ENCODE peak calls at places on chromosomes 1 and 21, in five cellular contexts. D, P, G, U and M are unnamed samples.

GRCh38 chr1:217494767-217495166 is 136.1 kb downstream of the GPATCH2 start:
- DNase-seq in G (no peak), U (no peak), D (no peak), P (no peak), M (no peak)

GRCh38 chr1:211753649-211754251 is 76.8 kb downstream of the LPGAT1 start:
- DNase-seq in G (no peak), D (no peak), U (no peak), P (no peak), M (no peak)

GRCh38 chr1:162873671-162874666 is 13.0 kb upstream of the CCDC190 start:
- DNase-seq in P (peak), U (no peak), D (no peak), G (no peak), M (no peak)

GRCh38 chr1:201282931-201283829 is at the start of gene PKP1:
- DNase-seq in P (peak), G (no peak), U (peak), D (peak), M (no peak)

GRCh38 chr1:204001166-204001901 is 71.6 kb upstream of the SOX13 start:
- DNase-seq in P (no peak), D (peak), G (no peak), U (no peak), M (no peak)

GRCh38 chr1:157115429-157115838 is 15.8 kb upstream of the ETV3L start:
- DNase-seq in G (no peak), D (no peak), P (no peak), U (no peak), M (no peak)

GRCh38 chr1:71343686-71344416 is 263.0 kb upstream of the ZRANB2 start:
- DNase-seq in P (no peak), U (no peak), G (no peak), D (no peak), M (peak)

GRCh38 chr1:11417162-11417561 is 61.8 kb upstream of the DISP3 start:
- DNase-seq in U (no peak), P (no peak), D (no peak), G (no peak), M (no peak)

GRCh38 chr1:89085781-89086180 is 20.8 kb upstream of the GBP1 start:
- DNase-seq in U (peak), G (no peak), P (peak), D (peak), M (no peak)

GRCh38 chr21:36159356-36159921 is 2.8 kb downstream of the DOP1B start:
- DNase-seq in G (no peak), P (no peak), D (no peak), U (no peak), M (no peak)

GRCh38 chr1:56194911-56195310 is 384.5 kb downstream of the PLPP3 start:
- DNase-seq in U (no peak), G (no peak), P (no peak), D (no peak), M (no peak)

GRCh38 chr1:84888753-84889152 is 4.3 kb downstream of the LPAR3 start:
- DNase-seq in G (no peak), U (no peak), D (peak), P (no peak), M (no peak)

GRCh38 chr1:224939844-224940425 is 10.5 kb downstream of the DNAH14 start:
- DNase-seq in D (no peak), P (no peak), G (no peak), U (no peak), M (no peak)

GRCh38 chr1:114216431-114217173 is 62.9 kb upstream of the SYT6 start:
- DNase-seq in G (no peak), P (no peak), D (no peak), U (no peak), M (no peak)

GRCh38 chr1:239840327-239840726 is 251.4 kb upstream of the FMN2 start:
- DNase-seq in D (no peak), G (no peak), P (no peak), U (no peak), M (no peak)

GRCh38 chr21:28018741-28019669 is 973.7 kb downstream of the LTN1 start:
- DNase-seq in G (no peak), D (no peak), U (peak), P (no peak), M (no peak)

GRCh38 chr1:23163395-23163794 is 5.3 kb downstream of the LUZP1 start:
- DNase-seq in P (no peak), U (no peak), G (no peak), D (no peak), M (no peak)
- H3K4me3 ChIP-seq in P (no peak), U (no peak), G (no peak), D (no peak), M (no peak)

GRCh38 chr1:115753371-115753770 is 15.1 kb downstream of the CASQ2 start:
- DNase-seq in G (no peak), U (no peak), P (no peak), D (no peak), M (no peak)

GRCh38 chr1:115753830-115754229 is 14.7 kb downstream of the CASQ2 start:
- DNase-seq in D (no peak), G (no peak), P (no peak), U (peak), M (no peak)

GRCh38 chr1:115744876-115745275 is 23.6 kb downstream of the CASQ2 start:
- DNase-seq in U (no peak), G (no peak), D (no peak), P (no peak), M (no peak)

GRCh38 chr1:115746021-115746690 is 22.4 kb downstream of the CASQ2 start:
- DNase-seq in G (no peak), D (no peak), U (no peak), P (peak), M (no peak)

GRCh38 chr1:115748396-115749130 is 20.0 kb downstream of the CASQ2 start:
- DNase-seq in P (peak), U (no peak), G (no peak), D (no peak), M (peak)
- H3K4me3 ChIP-seq in P (no peak), U (no peak), G (no peak), D (no peak), M (no peak)

DNA sequence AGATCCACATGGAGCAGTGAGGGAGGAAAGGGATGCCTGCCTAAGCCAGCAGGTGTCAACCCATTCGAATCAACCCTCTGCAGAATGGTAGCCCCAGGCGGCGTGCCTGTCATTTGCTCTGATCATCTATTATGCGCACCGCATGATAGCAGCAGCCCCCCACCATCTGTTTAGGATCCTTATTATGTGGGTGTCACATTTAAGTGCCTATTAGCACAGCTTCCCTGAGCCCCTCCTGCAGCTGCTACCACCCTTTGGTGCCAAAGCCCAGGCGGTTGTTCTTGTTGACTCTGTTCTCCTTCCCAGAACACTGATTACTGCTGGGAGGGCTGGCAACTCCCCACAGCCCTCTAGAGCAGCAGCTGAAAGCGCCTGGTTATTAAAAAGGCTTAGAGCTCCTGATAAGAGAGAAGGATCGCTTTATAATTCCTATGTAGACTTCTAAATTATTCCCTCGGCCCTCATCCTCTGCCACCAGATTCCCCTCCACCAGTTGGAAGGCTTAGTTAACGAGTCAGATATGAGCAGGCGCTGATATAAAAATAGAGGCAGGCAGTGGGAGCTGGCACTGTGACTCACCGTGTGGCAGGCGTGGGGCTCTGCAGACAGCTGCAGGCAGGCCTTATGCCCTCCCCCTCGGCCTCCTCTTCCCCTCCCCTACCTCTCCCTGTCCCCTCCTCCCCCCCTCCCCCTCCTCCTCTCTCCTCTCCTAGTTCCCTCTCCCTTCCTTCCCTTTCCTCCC is 23.0 kb downstream of the ACTA1 start:
- DNase-seq in G (no peak), U (peak), P (peak), D (peak), M (no peak)
- H3K4me3 ChIP-seq in G (no peak), U (no peak), P (no peak), D (no peak), M (no peak)

DNA sequence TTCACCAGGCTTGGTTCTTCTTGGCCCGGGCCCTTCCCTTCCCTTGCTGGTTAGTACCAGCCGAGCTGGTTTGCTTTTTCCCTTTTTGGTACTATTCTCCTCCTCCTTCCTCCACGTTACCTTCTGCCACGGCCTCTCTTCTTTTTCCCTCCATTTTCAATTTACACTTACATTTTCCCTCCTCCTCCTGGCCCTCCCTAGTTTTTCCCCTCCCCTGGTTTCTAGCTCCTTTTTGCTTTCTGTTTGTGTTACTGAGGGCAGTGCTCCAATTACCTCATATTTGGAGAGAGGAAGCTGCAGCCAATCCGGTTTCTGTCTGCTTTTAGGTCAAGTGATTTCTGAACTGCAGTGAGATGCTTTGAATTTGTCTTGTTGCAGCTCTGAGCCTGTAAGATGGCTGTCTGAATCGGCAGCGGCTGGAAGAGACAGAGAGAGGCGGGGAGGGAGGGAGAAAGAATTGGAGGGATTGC is 63.7 kb downstream of the MACF1 start:
- DNase-seq in U (peak), D (peak), P (peak), G (no peak), M (no peak)
- H3K4me3 ChIP-seq in U (no peak), D (peak), P (peak), G (peak), M (no peak)